ENCODE peak calls at places on chromosomes 2 and 18, in eight cellular contexts. H is NCI-H1436; M is NCI-H146; L is glutamatergic neuron; C is choroid plexus epithelial cell; S is stimulated activated CD4-positive, alpha-beta T cell treated with anti-CD3 and anti-CD28 coated beads, Interleukin-1b, Interleukin-23, amount 100 ng/mL, for 48 hours; N is dermis microvascular lymphatic vessel endothelial cell; B is aorta. E is an unnamed sample.

GRCh38 chr2:202051499-202052161 is 18.0 kb downstream of the FZD7 start:
- DNase-seq in B (no peak), C (peak), S (no peak), L (no peak), M (no peak), N (no peak), H (no peak), E (no peak)

GRCh38 chr2:10555810-10556111 is 107.6 kb upstream of the ODC1 start:
- DNase-seq in H (no peak), N (no peak), S (no peak), L (no peak), M (no peak), B (no peak), C (no peak), E (no peak)

GRCh38 chr2:85770369-85770768 is 16.6 kb downstream of the ATOH8 start:
- DNase-seq in S (no peak), C (no peak), B (no peak), L (no peak), H (no peak), M (no peak), N (no peak), E (no peak)

GRCh38 chr2:197212344-197213262 is 98.0 kb downstream of the ANKRD44 start:
- DNase-seq in S (no peak), B (no peak), L (no peak), H (no peak), N (no peak), M (no peak), C (peak), E (no peak)

GRCh38 chr2:190646780-190647626 is 1.9 kb upstream of the NAB1 start:
- DNase-seq in H (no peak), C (no peak), L (no peak), M (no peak), S (no peak), B (no peak), N (no peak), E (no peak)

GRCh38 chr18:6683112-6683876 is 46.2 kb upstream of the ARHGAP28 start:
- DNase-seq in L (no peak), C (no peak), S (no peak), B (no peak), N (no peak), H (no peak), M (peak), E (no peak)

GRCh38 chr18:23071285-23071684 is 64.0 kb upstream of the CABLES1 start:
- DNase-seq in L (no peak), N (no peak), M (no peak), C (peak), H (no peak), B (no peak), S (peak), E (no peak)

GRCh38 chr2:12702661-12703121 is 14.0 kb upstream of the TRIB2 start:
- DNase-seq in L (no peak), C (peak), M (no peak), H (no peak), S (no peak), N (peak), B (no peak), E (no peak)

GRCh38 chr2:138356178-138356577 is 145.4 kb upstream of the SPOPL start:
- DNase-seq in S (no peak), H (no peak), M (peak), C (peak), L (no peak), B (no peak), N (peak), E (no peak)